ENCODE peak calls at places on chromosomes 7 and 10, in eight cellular contexts. One of them, this sample, is unnamed.

GRCh38 chr7:135716677-135717238 is 11.2 kb downstream of the SLC13A4 start:
- DNase-seq in OCI-LY7: no peak
- DNase-seq in stomach: no peak
- DNase-seq in B cell: no peak
- DNase-seq in brain microvascular endothelial cell: peak; percentile 56
- DNase-seq in sigmoid colon: no peak
- DNase-seq in foreskin keratinocyte: peak; percentile 30
- DNase-seq in tibial artery: no peak
- DNase-seq in this sample: no peak

GRCh38 chr7:101947899-101948298 is 130.5 kb downstream of the CUX1 start:
- DNase-seq in OCI-LY7: no peak
- DNase-seq in stomach: peak; percentile 77
- DNase-seq in B cell: no peak
- DNase-seq in brain microvascular endothelial cell: peak; percentile 33
- DNase-seq in sigmoid colon: peak; percentile 90
- DNase-seq in foreskin keratinocyte: no peak
- DNase-seq in tibial artery: no peak
- DNase-seq in this sample: no peak

GRCh38 chr10:89668391-89669180 is 23.5 kb upstream of the PANK1 start:
- DNase-seq in OCI-LY7: no peak
- DNase-seq in stomach: no peak
- DNase-seq in B cell: no peak
- DNase-seq in brain microvascular endothelial cell: no peak
- DNase-seq in sigmoid colon: no peak
- DNase-seq in foreskin keratinocyte: peak; percentile 53
- DNase-seq in tibial artery: no peak
- DNase-seq in this sample: no peak

GRCh38 chr7:100090527-100091410 is 2.0 kb downstream of the COPS6 start:
- DNase-seq in OCI-LY7: no peak
- DNase-seq in stomach: no peak
- DNase-seq in B cell: no peak
- DNase-seq in brain microvascular endothelial cell: no peak
- DNase-seq in sigmoid colon: no peak
- DNase-seq in foreskin keratinocyte: no peak
- DNase-seq in tibial artery: no peak
- DNase-seq in this sample: no peak

GRCh38 chr10:115879372-115879771 is 393.6 kb downstream of the GFRA1 start:
- DNase-seq in OCI-LY7: no peak
- DNase-seq in stomach: no peak
- DNase-seq in B cell: no peak
- DNase-seq in brain microvascular endothelial cell: no peak
- DNase-seq in sigmoid colon: no peak
- DNase-seq in foreskin keratinocyte: no peak
- DNase-seq in tibial artery: no peak
- DNase-seq in this sample: peak; percentile 25

GRCh38 chr7:29328050-29328449 is 133.5 kb downstream of the CHN2 start:
- DNase-seq in OCI-LY7: no peak
- DNase-seq in stomach: no peak
- DNase-seq in B cell: no peak
- DNase-seq in brain microvascular endothelial cell: no peak
- DNase-seq in sigmoid colon: no peak
- DNase-seq in foreskin keratinocyte: no peak
- DNase-seq in tibial artery: no peak
- DNase-seq in this sample: no peak

GRCh38 chr10:92222603-92223275 is 68.1 kb downstream of the CPEB3 start:
- DNase-seq in OCI-LY7: no peak
- DNase-seq in stomach: no peak
- DNase-seq in B cell: no peak
- DNase-seq in brain microvascular endothelial cell: peak; percentile 22
- DNase-seq in sigmoid colon: no peak
- DNase-seq in foreskin keratinocyte: peak; percentile 89
- DNase-seq in tibial artery: no peak
- DNase-seq in this sample: no peak

GRCh38 chr10:96708456-96708855 is 11.9 kb downstream of the PIK3AP1 start:
- DNase-seq in OCI-LY7: peak; percentile 44
- DNase-seq in stomach: no peak
- DNase-seq in B cell: peak; percentile 48
- DNase-seq in brain microvascular endothelial cell: no peak
- DNase-seq in sigmoid colon: no peak
- DNase-seq in foreskin keratinocyte: no peak
- DNase-seq in tibial artery: no peak
- DNase-seq in this sample: peak; percentile 64

GRCh38 chr7:112160130-112160770 is 45.9 kb downstream of the DOCK4 start:
- DNase-seq in OCI-LY7: no peak
- DNase-seq in stomach: no peak
- DNase-seq in B cell: no peak
- DNase-seq in brain microvascular endothelial cell: peak; percentile 51
- DNase-seq in sigmoid colon: no peak
- DNase-seq in foreskin keratinocyte: peak; percentile 17
- DNase-seq in tibial artery: no peak
- DNase-seq in this sample: no peak

GRCh38 chr10:478471-479245 is 210.8 kb downstream of the DIP2C start:
- DNase-seq in OCI-LY7: no peak
- DNase-seq in stomach: no peak
- DNase-seq in B cell: no peak
- DNase-seq in brain microvascular endothelial cell: no peak
- DNase-seq in sigmoid colon: no peak
- DNase-seq in foreskin keratinocyte: peak; percentile 92
- DNase-seq in tibial artery: no peak
- DNase-seq in this sample: no peak

GRCh38 chr10:6176691-6177231 is 26.0 kb upstream of the PFKFB3 start:
- DNase-seq in OCI-LY7: no peak
- DNase-seq in stomach: no peak
- DNase-seq in B cell: no peak
- DNase-seq in brain microvascular endothelial cell: no peak
- DNase-seq in sigmoid colon: no peak
- DNase-seq in foreskin keratinocyte: peak; percentile 66
- DNase-seq in tibial artery: no peak
- DNase-seq in this sample: no peak

GRCh38 chr10:9205558-9205957 is 1151.1 kb downstream of the GATA3 start:
- DNase-seq in OCI-LY7: no peak
- DNase-seq in stomach: no peak
- DNase-seq in B cell: no peak
- DNase-seq in brain microvascular endothelial cell: no peak
- DNase-seq in sigmoid colon: no peak
- DNase-seq in foreskin keratinocyte: no peak
- DNase-seq in tibial artery: no peak
- DNase-seq in this sample: no peak

GRCh38 chr10:9215121-9215520 is 1160.6 kb downstream of the GATA3 start:
- DNase-seq in OCI-LY7: no peak
- DNase-seq in stomach: no peak
- DNase-seq in B cell: no peak
- DNase-seq in brain microvascular endothelial cell: no peak
- DNase-seq in sigmoid colon: no peak
- DNase-seq in foreskin keratinocyte: no peak
- DNase-seq in tibial artery: no peak
- DNase-seq in this sample: no peak

GRCh38 chr10:9211228-9211627 is 1156.7 kb downstream of the GATA3 start:
- DNase-seq in OCI-LY7: no peak
- DNase-seq in stomach: no peak
- DNase-seq in B cell: no peak
- DNase-seq in brain microvascular endothelial cell: peak; percentile 4
- DNase-seq in sigmoid colon: no peak
- DNase-seq in foreskin keratinocyte: no peak
- DNase-seq in tibial artery: no peak
- DNase-seq in this sample: no peak

GRCh38 chr10:9214618-9215017 is 1160.1 kb downstream of the GATA3 start:
- DNase-seq in OCI-LY7: no peak
- DNase-seq in stomach: no peak
- DNase-seq in B cell: no peak
- DNase-seq in brain microvascular endothelial cell: no peak
- DNase-seq in sigmoid colon: no peak
- DNase-seq in foreskin keratinocyte: no peak
- DNase-seq in tibial artery: no peak
- DNase-seq in this sample: no peak

GRCh38 chr10:9209105-9209798 is 1154.8 kb downstream of the GATA3 start:
- DNase-seq in OCI-LY7: peak; percentile 60
- DNase-seq in stomach: peak; percentile 66
- DNase-seq in B cell: peak; percentile 54
- DNase-seq in brain microvascular endothelial cell: peak; percentile 58
- DNase-seq in sigmoid colon: peak; percentile 69
- DNase-seq in foreskin keratinocyte: peak; percentile 44
- DNase-seq in tibial artery: peak; percentile 33
- DNase-seq in this sample: peak; percentile 39
- TF ChIP-seq CTCF in OCI-LY7: peak; percentile 93
- TF ChIP-seq CTCF in stomach: peak; percentile 89
- TF ChIP-seq CTCF in B cell: peak; percentile 94
- TF ChIP-seq CTCF in brain microvascular endothelial cell: peak; percentile 93
- TF ChIP-seq CTCF in sigmoid colon: peak; percentile 16
- TF ChIP-seq CTCF in foreskin keratinocyte: peak; percentile 89
- TF ChIP-seq CTCF in tibial artery: peak; percentile 76
- TF ChIP-seq CTCF in this sample: peak; percentile 81

GRCh38 chr7:63113713-63114285 is 884.9 kb upstream of the ZNF722 start:
- DNase-seq in OCI-LY7: no peak
- DNase-seq in stomach: no peak
- DNase-seq in B cell: no peak
- DNase-seq in brain microvascular endothelial cell: no peak
- DNase-seq in sigmoid colon: no peak
- DNase-seq in foreskin keratinocyte: no peak
- DNase-seq in tibial artery: no peak
- DNase-seq in this sample: no peak

GRCh38 chr7:63114371-63114985 is 884.2 kb upstream of the ZNF722 start:
- DNase-seq in OCI-LY7: no peak
- DNase-seq in stomach: no peak
- DNase-seq in B cell: no peak
- DNase-seq in brain microvascular endothelial cell: no peak
- DNase-seq in sigmoid colon: peak; percentile 68
- DNase-seq in foreskin keratinocyte: no peak
- DNase-seq in tibial artery: no peak
- DNase-seq in this sample: no peak

DNA sequence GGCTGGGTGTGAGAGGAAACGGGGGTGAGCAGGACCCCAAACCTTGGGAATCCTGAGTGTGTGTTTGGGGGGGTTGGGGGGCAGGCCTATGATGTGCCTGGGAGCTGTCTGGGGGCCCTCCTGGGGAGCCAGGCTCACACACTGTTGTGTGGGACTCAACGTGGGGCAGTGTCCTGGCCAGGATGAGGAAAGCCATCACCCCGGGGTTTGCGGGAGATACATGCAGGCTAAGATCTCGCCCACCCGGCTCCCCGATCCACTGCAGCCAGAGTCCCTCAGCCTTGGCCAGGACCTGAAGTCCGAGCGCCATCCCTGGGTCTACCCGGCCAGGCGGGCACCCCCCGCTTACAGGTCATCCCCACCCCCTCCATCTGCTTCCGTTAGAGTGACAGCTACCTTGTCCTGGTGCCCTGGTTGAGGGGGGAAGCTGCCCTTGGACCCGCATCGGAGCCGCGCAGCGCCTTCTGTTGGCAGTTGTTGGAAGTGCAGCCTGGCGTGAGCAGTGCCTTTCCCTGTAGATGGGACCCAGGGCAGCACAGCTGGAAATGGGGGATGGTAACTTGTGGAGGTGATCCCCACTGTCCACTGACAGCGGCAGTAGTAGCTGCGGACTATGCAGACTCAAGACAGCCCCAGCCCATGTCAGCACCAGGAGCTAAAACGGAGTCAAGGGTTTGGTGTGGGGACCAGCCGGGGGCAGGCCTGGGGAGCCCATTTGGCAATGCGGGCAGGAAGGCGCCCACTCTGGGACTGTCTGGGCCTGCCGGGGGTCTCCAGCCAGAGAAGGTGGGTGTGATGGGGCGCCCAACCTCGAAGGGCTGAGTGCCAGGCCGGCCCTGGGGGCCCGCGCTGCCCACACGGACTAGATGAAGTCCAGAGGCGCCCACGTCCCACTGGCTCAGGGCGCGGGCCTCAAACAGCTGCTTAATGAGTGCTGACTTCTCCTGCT is 885.6 kb upstream of the ZNF722 start:
- DNase-seq in OCI-LY7: no peak
- DNase-seq in stomach: no peak
- DNase-seq in B cell: no peak
- DNase-seq in brain microvascular endothelial cell: no peak
- DNase-seq in sigmoid colon: no peak
- DNase-seq in foreskin keratinocyte: no peak
- DNase-seq in tibial artery: no peak
- DNase-seq in this sample: no peak
- TF ChIP-seq CTCF in OCI-LY7: no peak
- TF ChIP-seq CTCF in stomach: no peak
- TF ChIP-seq CTCF in B cell: no peak
- TF ChIP-seq CTCF in brain microvascular endothelial cell: peak; percentile 14
- TF ChIP-seq CTCF in sigmoid colon: no peak
- TF ChIP-seq CTCF in foreskin keratinocyte: no peak
- TF ChIP-seq CTCF in tibial artery: no peak
- TF ChIP-seq CTCF in this sample: no peak

DNA sequence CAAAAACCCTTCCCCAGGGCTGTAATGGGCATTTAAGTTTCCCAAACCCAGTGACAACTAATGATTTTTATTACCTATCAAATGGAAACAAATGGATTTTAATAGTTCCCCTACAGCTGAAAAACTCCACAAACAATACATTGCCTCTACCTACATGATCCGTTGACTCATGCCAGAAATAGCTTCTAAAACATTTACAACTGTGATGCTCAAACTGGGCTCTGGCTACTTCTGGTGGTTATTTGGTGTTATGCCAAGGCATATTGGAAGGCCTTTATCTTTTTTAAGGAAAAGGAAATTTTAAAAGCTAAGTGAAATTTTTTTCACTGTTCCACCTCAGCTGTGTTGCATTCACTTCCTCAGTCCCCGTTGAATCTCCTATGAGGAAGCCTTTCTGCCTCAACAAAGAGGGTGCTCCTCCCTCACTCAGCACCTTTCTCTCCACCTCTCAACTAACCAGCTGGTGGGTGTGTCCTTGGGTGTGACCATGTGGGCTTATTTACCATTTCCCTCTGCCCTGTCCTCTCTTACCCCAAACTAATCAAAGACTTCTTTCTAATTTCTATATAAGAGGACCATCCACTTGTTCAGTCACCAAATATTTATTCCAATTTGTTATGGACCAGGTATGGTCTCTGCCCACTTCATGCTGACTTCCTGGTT is 82.9 kb downstream of the PRTFDC1 start:
- DNase-seq in OCI-LY7: no peak
- DNase-seq in stomach: no peak
- DNase-seq in B cell: no peak
- DNase-seq in brain microvascular endothelial cell: no peak
- DNase-seq in sigmoid colon: no peak
- DNase-seq in foreskin keratinocyte: peak; percentile 62
- DNase-seq in tibial artery: no peak
- DNase-seq in this sample: no peak
- TF ChIP-seq CTCF in OCI-LY7: no peak
- TF ChIP-seq CTCF in stomach: no peak
- TF ChIP-seq CTCF in B cell: no peak
- TF ChIP-seq CTCF in brain microvascular endothelial cell: no peak
- TF ChIP-seq CTCF in sigmoid colon: no peak
- TF ChIP-seq CTCF in foreskin keratinocyte: peak; percentile 43
- TF ChIP-seq CTCF in tibial artery: no peak
- TF ChIP-seq CTCF in this sample: no peak

DNA sequence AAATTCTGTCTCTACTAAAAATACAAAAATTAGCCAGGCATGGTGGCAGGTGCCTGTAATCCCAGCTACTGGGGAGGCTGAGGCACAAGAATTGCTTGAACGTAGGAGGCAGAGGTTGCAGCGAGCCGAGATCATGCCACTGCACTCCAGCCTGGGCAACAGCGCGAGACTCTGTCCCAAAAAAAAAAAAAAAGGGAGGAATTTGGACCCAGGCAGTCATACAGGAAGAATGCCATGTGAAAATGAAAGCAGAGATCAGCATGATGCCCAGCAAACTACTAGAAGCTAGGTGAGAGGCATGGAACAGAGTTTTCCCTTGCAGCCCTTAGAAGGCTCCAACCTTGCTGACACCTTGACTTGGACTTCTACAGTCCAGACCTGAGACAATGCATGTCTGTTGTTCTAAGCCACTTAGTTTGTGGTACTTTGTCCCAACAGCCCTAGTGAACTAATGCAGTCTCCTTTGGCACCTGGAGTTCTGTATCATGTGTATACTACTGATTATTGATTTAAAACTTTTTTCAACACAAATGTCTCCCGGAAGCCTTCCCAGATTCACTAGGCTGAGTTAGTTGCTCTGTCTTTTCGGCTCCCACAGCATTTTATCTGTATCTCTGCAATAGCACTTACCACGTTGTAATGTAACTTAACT is 10.2 kb upstream of the BAG3 start:
- DNase-seq in OCI-LY7: no peak
- DNase-seq in stomach: no peak
- DNase-seq in B cell: no peak
- DNase-seq in brain microvascular endothelial cell: no peak
- DNase-seq in sigmoid colon: no peak
- DNase-seq in foreskin keratinocyte: no peak
- DNase-seq in tibial artery: no peak
- DNase-seq in this sample: no peak
- TF ChIP-seq CTCF in OCI-LY7: no peak
- TF ChIP-seq CTCF in stomach: no peak
- TF ChIP-seq CTCF in B cell: no peak
- TF ChIP-seq CTCF in brain microvascular endothelial cell: no peak
- TF ChIP-seq CTCF in sigmoid colon: no peak
- TF ChIP-seq CTCF in foreskin keratinocyte: no peak
- TF ChIP-seq CTCF in tibial artery: no peak
- TF ChIP-seq CTCF in this sample: no peak